ENCODE peak calls at places on chromosomes 5 and 9, in ten cellular contexts. A is GM23338, N is endodermal cell, J is heart right ventricle, Y is suprapubic skin, C is cardiac muscle cell, D is mucosa of descending colon, X is aorta, S is A673, T is ovary. W is an unnamed sample. For H3K4me1, the result is how much of the 10 kb centered on the place peaks cover.

GRCh38 chr9:127899200-127899943 is at the start of gene ST6GALNAC6:
- DNase-seq in A (peak), N (peak), J (peak), Y (no peak), C (peak), D (peak), X (peak), S (peak), T (peak), W (peak)

GRCh38 chr5:73250645-73251044 is 77.7 kb downstream of the TMEM174 start:
- DNase-seq in A (no peak), N (no peak), J (no peak), Y (no peak), C (no peak), D (no peak), X (no peak), S (no peak), T (no peak), W (no peak)

GRCh38 chr5:137146402-137146889 is 352.7 kb downstream of the SPOCK1 start:
- DNase-seq in A (no peak), N (no peak), J (no peak), Y (no peak), C (peak), D (no peak), X (peak), S (peak), T (no peak), W (no peak)

GRCh38 chr9:79583957-79584654 is 12.3 kb downstream of the TLE4 start:
- DNase-seq in A (peak), N (peak), J (peak), Y (peak), C (no peak), D (peak), X (no peak), S (no peak), T (no peak), W (peak)

GRCh38 chr5:1666221-1666620 is 133.4 kb downstream of the MRPL36 start:
- DNase-seq in A (no peak), N (no peak), J (no peak), Y (no peak), C (no peak), D (no peak), X (peak), S (no peak), T (no peak), W (no peak)

GRCh38 chr9:134488251-134488900 is 153.2 kb upstream of the COL5A1 start:
- DNase-seq in A (no peak), N (no peak), J (no peak), Y (peak), C (no peak), D (peak), X (peak), S (peak), T (no peak), W (peak)

GRCh38 chr9:91312717-91313325 is 48.9 kb downstream of the AUH start:
- DNase-seq in A (no peak), N (no peak), J (no peak), Y (no peak), C (no peak), D (no peak), X (no peak), S (no peak), T (no peak), W (no peak)

GRCh38 chr5:172274951-172275753 is 8.4 kb downstream of the UBTD2 start:
- DNase-seq in A (no peak), N (no peak), J (no peak), Y (no peak), C (peak), D (no peak), X (no peak), S (peak), T (no peak), W (no peak)

GRCh38 chr5:90590-91547 is 1.1 kb upstream of the PLEKHG4B start:
- DNase-seq in A (peak), N (peak), J (no peak), Y (peak), C (peak), D (no peak), X (peak), S (peak), T (no peak), W (no peak)

DNA sequence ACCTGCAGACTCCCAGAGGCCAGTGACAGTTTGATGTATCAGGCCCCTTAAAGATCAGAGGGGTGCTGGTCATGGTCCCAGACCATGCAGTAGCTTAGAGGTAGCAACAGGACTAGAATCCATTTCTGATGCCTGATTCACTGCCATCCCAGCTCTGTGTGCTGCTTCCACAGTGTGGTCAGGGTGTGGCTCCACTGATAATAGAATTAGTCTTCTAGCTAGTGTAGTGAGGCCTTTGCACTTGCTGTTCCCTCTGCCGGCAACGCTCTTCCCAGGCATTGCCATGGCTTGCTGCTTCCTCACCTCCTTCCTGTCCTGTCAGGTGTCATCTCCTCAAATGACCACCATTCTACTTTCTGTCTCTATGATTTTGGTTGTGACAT is 15.8 kb downstream of the PPARGC1B start:
- DNase-seq in A (no peak), N (no peak), J (no peak), Y (no peak), C (no peak), D (peak), X (no peak), S (no peak), T (no peak), W (no peak)
- H3K4me1 ChIP-seq in A (under half), N (under half), J (half or more), Y (under half), C (under half), D (under half), X (under half), S (under half), T (under half), W (half or more)

GRCh38 chr5:77426670-77427069 is 65.4 kb downstream of the WDR41 start:
- DNase-seq in A (no peak), N (no peak), J (no peak), Y (no peak), C (peak), D (no peak), X (no peak), S (no peak), T (no peak), W (no peak)

GRCh38 chr5:77424921-77425320 is 67.2 kb downstream of the WDR41 start:
- DNase-seq in A (no peak), N (no peak), J (no peak), Y (no peak), C (no peak), D (no peak), X (no peak), S (no peak), T (no peak), W (no peak)

GRCh38 chr5:77423022-77423750 is 68.9 kb downstream of the WDR41 start:
- DNase-seq in A (no peak), N (no peak), J (no peak), Y (no peak), C (no peak), D (no peak), X (no peak), S (no peak), T (no peak), W (no peak)

GRCh38 chr5:77425998-77426659 is 66.0 kb downstream of the WDR41 start:
- DNase-seq in A (no peak), N (no peak), J (no peak), Y (no peak), C (peak), D (no peak), X (no peak), S (no peak), T (no peak), W (no peak)

DNA sequence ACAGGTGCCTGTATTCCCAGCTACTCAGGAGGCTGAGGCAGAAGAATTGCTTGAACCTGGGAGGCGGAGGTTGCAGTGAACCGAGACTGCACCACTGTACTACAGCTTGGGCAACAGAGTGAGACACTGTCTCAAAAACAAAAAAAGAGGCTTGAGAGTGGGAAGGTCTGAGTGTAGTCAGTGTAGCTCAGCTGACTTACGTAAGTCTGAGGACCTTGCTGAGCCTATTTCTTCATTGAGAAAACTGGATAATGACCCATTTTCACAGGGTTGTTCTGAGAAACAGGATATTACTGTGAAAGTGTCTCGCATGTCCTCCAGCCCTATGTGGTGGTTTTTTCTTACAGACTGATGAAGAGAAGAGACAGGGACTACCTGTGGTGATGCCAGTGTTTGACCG is 66.7 kb downstream of the WDR41 start:
- DNase-seq in A (no peak), N (no peak), J (no peak), Y (no peak), C (no peak), D (no peak), X (no peak), S (no peak), T (no peak), W (no peak)
- H3K4me1 ChIP-seq in A (under half), N (under half), J (under half), Y (under half), C (under half), D (under half), X (under half), S (under half), T (under half), W (under half)

GRCh38 chr5:54743997-54744788 is 226.6 kb downstream of the SNX18 start:
- DNase-seq in A (peak), N (no peak), J (no peak), Y (no peak), C (peak), D (peak), X (no peak), S (peak), T (peak), W (no peak)
- H3K4me1 ChIP-seq in A (under half), N (under half), J (under half), Y (under half), C (under half), D (under half), X (under half), S (under half), T (under half), W (under half)

DNA sequence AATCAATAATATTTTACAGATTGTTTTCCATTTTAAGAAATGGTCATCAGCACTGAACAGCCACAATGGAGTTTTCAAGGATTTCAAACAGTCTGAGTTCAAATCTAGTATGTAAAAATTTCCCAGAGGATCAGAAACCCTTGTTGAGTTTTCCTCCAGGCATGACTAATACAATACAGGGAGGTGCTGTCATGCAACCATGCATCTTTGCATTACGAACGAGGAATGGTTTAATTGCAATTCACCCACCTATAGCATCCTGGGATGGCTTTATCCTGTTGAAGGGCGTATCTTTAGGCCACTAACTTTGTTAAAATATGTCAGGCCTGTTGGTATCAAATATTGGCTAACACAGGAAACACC is 196.4 kb downstream of the EFNA5 start:
- DNase-seq in A (no peak), N (no peak), J (no peak), Y (no peak), C (no peak), D (no peak), X (no peak), S (no peak), T (no peak), W (no peak)
- H3K4me1 ChIP-seq in A (half or more), N (under half), J (under half), Y (half or more), C (under half), D (under half), X (under half), S (under half), T (under half), W (half or more)

GRCh38 chr9:95105519-95106287 is 211.8 kb downstream of the FANCC start:
- DNase-seq in A (no peak), N (no peak), J (no peak), Y (peak), C (no peak), D (no peak), X (peak), S (no peak), T (no peak), W (no peak)
- H3K4me1 ChIP-seq in A (under half), N (under half), J (half or more), Y (half or more), C (under half), D (under half), X (under half), S (under half), T (under half), W (half or more)

GRCh38 chr9:37423508-37423907 is 1.0 kb downstream of the GRHPR start:
- DNase-seq in A (no peak), N (no peak), J (no peak), Y (no peak), C (no peak), D (no peak), X (peak), S (no peak), T (no peak), W (no peak)

GRCh38 chr9:37421914-37422288 is 595 bp upstream of the GRHPR start:
- DNase-seq in A (no peak), N (no peak), J (peak), Y (no peak), C (no peak), D (no peak), X (peak), S (no peak), T (peak), W (no peak)

GRCh38 chr9:37420271-37421215 is 2.0 kb upstream of the GRHPR start:
- DNase-seq in A (no peak), N (no peak), J (no peak), Y (no peak), C (no peak), D (no peak), X (peak), S (no peak), T (no peak), W (no peak)

GRCh38 chr9:37424204-37424685 is 1.7 kb downstream of the GRHPR start:
- DNase-seq in A (no peak), N (no peak), J (no peak), Y (no peak), C (no peak), D (no peak), X (peak), S (no peak), T (peak), W (no peak)

DNA sequence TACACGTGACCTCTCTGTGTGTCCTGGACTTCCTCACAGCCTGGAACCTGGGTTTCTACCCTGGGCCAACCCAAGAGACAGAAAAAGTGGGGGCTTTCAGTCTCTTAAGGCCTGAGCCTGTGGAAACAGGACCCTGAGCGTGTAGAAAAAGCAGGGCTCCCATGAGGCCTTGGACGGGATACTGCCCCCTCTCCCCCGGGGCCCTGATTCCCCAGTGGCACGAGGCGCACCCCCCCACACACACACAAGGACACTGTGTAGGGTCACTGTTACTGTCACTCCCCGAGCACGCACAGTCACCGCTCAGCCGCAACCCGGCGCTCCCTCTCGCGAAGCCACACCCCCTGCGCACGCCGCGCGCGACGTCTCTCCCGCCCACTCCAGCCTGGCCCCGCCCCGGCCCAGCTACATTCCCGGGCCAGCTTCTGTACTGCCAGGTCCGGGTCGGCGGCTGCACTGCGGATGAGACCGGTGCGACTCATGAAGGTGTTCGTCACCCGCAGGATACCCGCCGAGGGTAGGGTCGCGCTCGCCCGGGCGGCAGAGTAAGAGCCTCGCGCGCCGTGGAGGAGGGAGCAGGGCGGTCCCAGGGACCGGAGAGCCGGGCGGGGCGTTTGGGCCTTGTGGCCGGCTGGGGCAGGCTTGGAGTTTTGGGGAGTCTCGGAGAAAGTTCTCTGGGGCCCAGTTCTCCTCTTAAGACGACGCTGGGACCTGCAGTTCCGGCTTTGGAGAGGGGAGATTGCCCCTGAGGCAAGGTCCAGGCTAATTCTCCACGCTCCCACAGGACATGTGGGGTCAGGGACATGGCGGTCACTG is at the start of gene GRHPR:
- DNase-seq in A (peak), N (peak), J (peak), Y (peak), C (peak), D (peak), X (peak), S (peak), T (peak), W (peak)
- H3K4me1 ChIP-seq in A (under half), N (under half), J (under half), Y (under half), C (under half), D (under half), X (under half), S (under half), T (under half), W (under half)

DNA sequence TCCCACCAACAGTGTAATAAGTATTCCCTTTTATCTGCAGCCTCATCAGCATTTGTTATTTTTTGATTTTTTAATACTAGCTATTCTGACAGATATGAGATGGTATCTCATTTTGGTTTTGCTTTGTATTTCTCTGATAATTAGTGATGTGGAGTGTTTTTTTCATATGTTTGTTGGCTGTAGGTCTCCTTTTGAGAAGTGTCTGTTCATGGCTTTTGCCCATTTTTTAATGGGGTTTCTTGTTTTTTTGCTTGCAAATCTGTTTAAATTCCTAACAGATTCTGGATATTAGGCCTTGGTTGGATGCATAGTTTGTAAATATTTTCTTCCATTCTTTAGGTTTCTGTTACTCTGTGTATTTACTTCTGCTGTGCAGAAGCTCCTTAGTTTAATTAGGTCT is 445.4 kb upstream of the DAB2 start:
- DNase-seq in A (no peak), N (no peak), J (no peak), Y (no peak), C (no peak), D (no peak), X (no peak), S (no peak), T (no peak), W (no peak)
- H3K4me1 ChIP-seq in A (under half), N (under half), J (under half), Y (under half), C (under half), D (under half), X (under half), S (under half), T (under half), W (under half)

DNA sequence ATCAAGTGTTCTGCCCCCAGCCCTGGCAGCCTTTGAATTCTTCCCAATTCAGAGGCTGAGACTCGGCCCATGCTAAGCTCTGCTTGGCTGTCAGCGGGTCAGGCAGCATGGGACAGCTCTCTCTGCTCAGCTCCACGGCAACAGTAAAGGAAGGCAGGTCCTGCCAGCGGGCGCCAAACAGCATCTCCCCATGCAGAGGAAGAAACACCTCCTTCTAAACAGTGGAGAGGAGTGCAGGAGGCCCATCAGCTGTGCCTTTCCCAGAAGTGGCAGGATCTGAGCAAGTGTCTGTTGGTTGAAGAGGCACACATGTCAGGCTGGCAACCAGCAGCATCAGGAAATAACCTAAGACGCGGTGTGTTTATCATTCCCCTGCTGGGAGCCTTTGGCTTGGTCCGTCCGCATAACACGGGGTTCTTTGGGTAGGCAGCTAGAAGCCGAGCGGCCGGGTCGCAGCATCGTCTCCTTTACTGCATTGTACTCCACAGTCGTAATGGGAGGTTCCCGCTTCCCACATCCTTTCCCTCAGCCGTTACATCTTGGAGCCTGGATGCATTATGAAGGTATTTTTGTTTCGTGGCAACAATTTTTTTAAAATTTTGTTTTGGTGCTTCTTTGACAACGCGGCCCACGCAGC is 42.7 kb upstream of the NCS1 start:
- DNase-seq in A (no peak), N (no peak), J (no peak), Y (no peak), C (peak), D (no peak), X (no peak), S (no peak), T (peak), W (no peak)
- H3K4me1 ChIP-seq in A (under half), N (under half), J (under half), Y (under half), C (under half), D (under half), X (under half), S (under half), T (under half), W (under half)